ENCODE peak calls at places on chromosome 13, in six cellular contexts. G is MG63, Y is left ventricle myocardium inferior, P is fibroblast of lung, F is Daoy, M is K562. V is an unnamed sample.

GRCh38 chr13:40565282-40566148 is 100.9 kb downstream of the FOXO1 start:
- DNase-seq in P (no peak), M (no peak), F (peak), Y (no peak), G (peak), V (no peak)

GRCh38 chr13:114027826-114028225 is 54.0 kb upstream of the C13orf46 start:
- DNase-seq in Y (no peak), G (no peak), P (no peak), M (no peak), F (no peak), V (peak)

GRCh38 chr13:107900775-107901174 is 314.6 kb downstream of the LIG4 start:
- DNase-seq in F (peak), P (peak), Y (no peak), G (no peak), M (peak), V (no peak)

GRCh38 chr13:106738279-106738678 is 170.3 kb upstream of the ARGLU1 start:
- DNase-seq in P (no peak), G (no peak), F (no peak), M (no peak), Y (no peak), V (no peak)

GRCh38 chr13:28415994-28416411 is 78.9 kb downstream of the FLT1 start:
- DNase-seq in Y (no peak), F (no peak), M (no peak), G (no peak), P (no peak), V (no peak)

GRCh38 chr13:101149735-101150380 is 266.4 kb downstream of the NALCN start:
- DNase-seq in G (peak), F (peak), P (peak), Y (no peak), M (no peak), V (no peak)

GRCh38 chr13:30376426-30377311 is 45.6 kb upstream of the UBE2L5 start:
- DNase-seq in G (no peak), P (no peak), Y (no peak), F (no peak), M (no peak), V (no peak)

GRCh38 chr13:24716011-24716410 is 35.8 kb downstream of the ATP12A start:
- DNase-seq in F (no peak), G (no peak), P (no peak), Y (no peak), M (no peak), V (no peak)

GRCh38 chr13:42967660-42968059 is 24.4 kb downstream of the EPSTI1 start:
- DNase-seq in M (no peak), F (no peak), P (no peak), Y (no peak), G (no peak), V (no peak)

GRCh38 chr13:106865706-106866288 is 297.9 kb upstream of the ARGLU1 start:
- DNase-seq in G (no peak), F (no peak), P (no peak), Y (no peak), M (no peak), V (no peak)

GRCh38 chr13:46472384-46472783 is 80.6 kb upstream of the LRCH1 start:
- DNase-seq in Y (no peak), M (no peak), F (no peak), G (no peak), P (no peak), V (no peak)

GRCh38 chr13:76048675-76049396 is 412.7 kb downstream of the LMO7 start:
- DNase-seq in P (no peak), G (no peak), F (no peak), Y (no peak), M (no peak), V (no peak)

GRCh38 chr13:99405966-99406365 is 95.3 kb upstream of the TM9SF2 start:
- DNase-seq in F (no peak), P (no peak), M (no peak), Y (no peak), G (no peak), V (no peak)

GRCh38 chr13:27379694-27380596 is 44.5 kb upstream of the GTF3A start:
- DNase-seq in M (peak), P (peak), Y (peak), G (peak), F (peak), V (peak)

V was measured in heart right ventricle.